ENCODE peak calls at places on chromosomes 16 and 17, in eight cellular contexts. E is breast epithelium, J is upper lobe of right lung, C is fibroblast of mammary gland, N is fibroblast of lung, L is heart right ventricle, V is body of pancreas, S is left ventricle myocardium inferior. Q is an unnamed sample.

GRCh38 chr17:40686192-40686591 is 17.4 kb downstream of the KRT24 start:
- DNase-seq in E (no peak), J (no peak), C (no peak), N (no peak), L (no peak), V (peak), S (no peak), Q (no peak)

GRCh38 chr17:52297230-52298010 is 138.9 kb upstream of the CA10 start:
- DNase-seq in E (no peak), J (no peak), C (peak), N (no peak), L (no peak), V (no peak), S (no peak), Q (no peak)

GRCh38 chr16:81315271-81316175 is 761 bp downstream of the GAN start:
- DNase-seq in E (peak), J (peak), C (peak), N (peak), L (peak), V (peak), S (peak), Q (no peak)

GRCh38 chr17:31842416-31843381 is 16.3 kb downstream of the COPRS start:
- DNase-seq in E (peak), J (peak), C (peak), N (peak), L (peak), V (peak), S (peak), Q (peak)

GRCh38 chr17:54968954-54969400 is 412 bp downstream of the STXBP4 start:
- DNase-seq in E (peak), J (no peak), C (peak), N (peak), L (no peak), V (no peak), S (no peak), Q (no peak)

GRCh38 chr16:70466812-70467090 is 12.4 kb downstream of the FCSK start:
- DNase-seq in E (no peak), J (no peak), C (no peak), N (no peak), L (no peak), V (no peak), S (no peak), Q (no peak)

GRCh38 chr17:12537436-12537835 is 128.3 kb upstream of the MYOCD start:
- DNase-seq in E (no peak), J (no peak), C (no peak), N (no peak), L (no peak), V (no peak), S (no peak), Q (no peak)

GRCh38 chr17:68054296-68054900 is 18.9 kb downstream of the KPNA2 start:
- DNase-seq in E (peak), J (no peak), C (peak), N (peak), L (no peak), V (no peak), S (peak), Q (peak)

GRCh38 chr16:51629602-51630001 is 478.5 kb upstream of the SALL1 start:
- DNase-seq in E (no peak), J (no peak), C (no peak), N (no peak), L (no peak), V (no peak), S (no peak), Q (no peak)

GRCh38 chr17:55233840-55234239 is 30.9 kb upstream of the HLF start:
- DNase-seq in E (no peak), J (no peak), C (no peak), N (no peak), L (no peak), V (no peak), S (no peak), Q (no peak)

GRCh38 chr16:11665071-11665491 is 3.2 kb upstream of the SNN start:
- DNase-seq in E (no peak), J (no peak), C (no peak), N (no peak), L (no peak), V (no peak), S (no peak), Q (no peak)

GRCh38 chr17:78774456-78774855 is 7.6 kb downstream of the CYTH1 start:
- DNase-seq in E (no peak), J (no peak), C (no peak), N (no peak), L (no peak), V (no peak), S (no peak), Q (no peak)

GRCh38 chr17:82358467-82359350 is at the start of gene TEX19:
- DNase-seq in E (no peak), J (no peak), C (peak), N (no peak), L (no peak), V (no peak), S (no peak), Q (no peak)

GRCh38 chr16:12061336-12062055 is 85.0 kb downstream of the SNX29 start:
- DNase-seq in E (no peak), J (peak), C (peak), N (peak), L (no peak), V (no peak), S (no peak), Q (no peak)

GRCh38 chr17:37047631-37048104 is 98.9 kb downstream of the AATF start:
- DNase-seq in E (peak), J (peak), C (peak), N (peak), L (peak), V (peak), S (peak), Q (peak)

GRCh38 chr17:46044989-46045388 is 45.9 kb downstream of the STH start:
- DNase-seq in E (no peak), J (no peak), C (no peak), N (no peak), L (no peak), V (no peak), S (no peak), Q (no peak)

GRCh38 chr16:30096862-30097563 is 1.0 kb upstream of the YPEL3 start:
- DNase-seq in E (no peak), J (no peak), C (no peak), N (no peak), L (no peak), V (no peak), S (no peak), Q (no peak)

GRCh38 chr16:72832640-72833039 is 215.3 kb downstream of the ZFHX3 start:
- DNase-seq in E (peak), J (peak), C (peak), N (peak), L (peak), V (peak), S (peak), Q (peak)

GRCh38 chr16:85759631-85760419 is 8.9 kb upstream of the C16orf74 start:
- DNase-seq in E (no peak), J (peak), C (no peak), N (no peak), L (no peak), V (peak), S (no peak), Q (no peak)

GRCh38 chr17:14428640-14429029 is 127.8 kb downstream of the HS3ST3B1 start:
- DNase-seq in E (no peak), J (no peak), C (no peak), N (no peak), L (no peak), V (no peak), S (no peak), Q (no peak)

GRCh38 chr16:29900888-29901606 is 759 bp downstream of the ASPHD1 start:
- DNase-seq in E (no peak), J (no peak), C (no peak), N (no peak), L (no peak), V (no peak), S (no peak), Q (no peak)

GRCh38 chr17:16971458-16972338 is at the start of gene TNFRSF13B:
- DNase-seq in E (no peak), J (no peak), C (no peak), N (no peak), L (no peak), V (no peak), S (no peak), Q (peak)

GRCh38 chr16:86594712-86595111 is 16.4 kb downstream of the FOXL1 start:
- DNase-seq in E (no peak), J (no peak), C (no peak), N (peak), L (no peak), V (no peak), S (no peak), Q (no peak)

DNA sequence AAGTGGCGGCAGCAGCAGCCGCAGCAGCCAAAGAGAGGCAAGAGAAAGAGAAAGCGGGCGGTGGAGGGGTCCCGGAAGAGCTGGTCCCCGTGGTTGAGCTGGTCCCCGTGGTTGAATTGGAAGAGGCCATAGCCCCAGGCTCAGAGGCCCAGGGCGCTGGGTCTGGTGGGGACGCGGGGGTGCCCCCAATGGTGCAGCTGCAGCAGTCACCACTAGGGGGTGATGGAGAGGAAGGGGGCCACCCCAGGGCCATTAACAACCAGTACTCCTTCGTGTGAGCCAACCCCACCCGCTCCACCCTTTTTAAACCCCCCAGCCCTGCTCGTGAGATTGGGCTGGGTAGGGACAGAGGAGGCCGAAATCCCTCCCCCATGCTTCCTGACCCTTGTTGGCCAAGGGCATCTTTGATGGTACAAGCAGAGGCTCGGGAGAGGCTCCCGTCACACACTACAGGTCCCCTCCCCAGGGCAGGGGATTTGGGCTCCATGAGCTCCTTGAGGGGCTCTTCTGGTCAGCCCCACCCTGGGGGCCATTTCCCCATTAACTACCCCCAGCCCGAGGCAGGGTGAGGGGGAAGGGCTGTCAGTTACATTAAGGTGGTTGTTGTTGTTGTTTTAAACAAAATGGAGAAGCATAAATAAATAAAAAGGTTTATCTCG is 4.6 kb upstream of the ATP2A1 start:
- DNase-seq in E (no peak), J (peak), C (peak), N (no peak), L (no peak), V (peak), S (no peak), Q (no peak)
- TF ChIP-seq CTCF in E (peak), J (peak), C (peak), N (peak), L (peak), V (peak), S (peak), Q (no peak)

DNA sequence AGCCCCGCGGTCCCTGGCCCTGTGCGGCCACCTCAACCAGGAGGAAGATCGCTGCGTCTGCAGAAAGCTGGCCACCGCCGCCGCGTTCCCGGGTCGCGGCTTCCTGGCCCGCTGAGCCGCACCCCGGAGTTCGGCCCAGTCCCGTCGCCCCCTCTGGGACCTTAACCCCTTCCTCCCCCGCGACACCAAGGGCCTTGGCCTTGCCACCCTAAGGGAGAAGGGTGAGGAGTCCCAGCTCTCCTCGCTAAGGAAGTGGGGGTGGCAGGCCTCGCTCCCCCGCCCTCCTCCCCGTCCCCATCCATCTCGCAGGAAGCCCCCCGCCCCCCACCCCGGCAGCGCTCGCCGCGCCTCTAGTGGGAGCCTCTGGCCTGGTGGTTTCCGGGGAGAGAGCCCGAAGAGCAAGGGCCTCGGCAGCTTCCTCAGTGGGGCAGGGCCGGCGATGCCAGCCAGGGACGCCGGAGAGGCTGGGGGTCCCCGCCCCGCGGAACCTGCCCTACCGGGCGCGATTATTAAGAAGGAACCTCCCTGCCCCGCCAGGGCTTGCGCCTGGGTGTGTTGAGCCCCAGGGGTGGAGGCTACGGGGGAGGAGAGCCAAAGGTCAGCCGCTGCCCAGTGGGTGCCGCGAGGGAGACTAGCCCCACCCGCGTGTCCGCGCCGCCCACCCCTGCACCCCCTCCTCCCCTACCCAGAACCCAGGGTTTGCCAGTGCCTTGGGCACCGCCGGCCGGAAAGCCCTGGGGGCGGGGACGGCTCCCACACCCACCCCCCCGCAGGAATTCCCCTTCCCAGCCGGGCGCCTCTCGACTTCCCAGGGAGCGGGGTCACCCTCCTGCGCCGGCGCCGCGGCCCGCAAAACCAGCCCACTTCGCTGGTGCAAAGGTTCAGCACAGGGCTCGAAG is 6.8 kb downstream of the CBX4 start:
- DNase-seq in E (no peak), J (peak), C (no peak), N (no peak), L (peak), V (peak), S (peak), Q (no peak)
- H3K4me3 ChIP-seq in E (peak), J (peak), C (no peak), N (peak), L (peak), V (no peak), S (peak), Q (no peak)

GRCh38 chr16:56956756-56957155 is 5.0 kb upstream of the CETP start:
- DNase-seq in E (no peak), J (no peak), C (no peak), N (no peak), L (no peak), V (no peak), S (no peak), Q (no peak)
- TF ChIP-seq CTCF in E (no peak), J (no peak), C (no peak), N (no peak), L (no peak), V (no peak), S (no peak), Q (no peak)

GRCh38 chr16:78183886-78184553 is 84.6 kb downstream of the WWOX start:
- DNase-seq in E (no peak), J (no peak), C (peak), N (peak), L (no peak), V (no peak), S (no peak), Q (no peak)

GRCh38 chr16:78184554-78185183 is 85.2 kb downstream of the WWOX start:
- DNase-seq in E (no peak), J (no peak), C (peak), N (peak), L (no peak), V (no peak), S (no peak), Q (no peak)

GRCh38 chr16:78179666-78180065 is 80.2 kb downstream of the WWOX start:
- DNase-seq in E (no peak), J (no peak), C (no peak), N (no peak), L (no peak), V (no peak), S (no peak), Q (no peak)

GRCh38 chr16:78180349-78180748 is 80.9 kb downstream of the WWOX start:
- DNase-seq in E (no peak), J (no peak), C (no peak), N (no peak), L (no peak), V (no peak), S (no peak), Q (no peak)

DNA sequence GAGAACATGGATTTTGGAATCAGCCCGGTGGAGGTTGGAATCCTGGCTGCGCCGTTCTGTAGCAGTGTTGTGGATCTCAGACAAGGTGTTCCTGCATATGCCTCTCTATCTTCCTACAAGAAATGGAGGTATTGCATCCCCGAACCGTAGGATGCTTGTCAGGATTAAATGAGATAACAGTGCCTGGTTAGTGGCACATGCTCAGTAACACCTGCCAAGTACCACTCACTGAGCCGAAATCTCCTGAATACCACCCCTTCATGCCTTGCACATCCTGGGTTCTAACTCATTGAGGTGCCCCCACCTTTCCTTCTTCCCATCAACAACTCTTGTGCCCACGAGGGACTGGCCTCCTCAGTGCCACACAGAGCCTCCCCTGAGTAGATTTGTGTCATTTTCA is 84.0 kb downstream of the WWOX start:
- DNase-seq in E (no peak), J (no peak), C (no peak), N (no peak), L (no peak), V (no peak), S (no peak), Q (no peak)
- H3K4me3 ChIP-seq in E (no peak), J (no peak), C (no peak), N (no peak), L (no peak), V (no peak), S (no peak), Q (no peak)

DNA sequence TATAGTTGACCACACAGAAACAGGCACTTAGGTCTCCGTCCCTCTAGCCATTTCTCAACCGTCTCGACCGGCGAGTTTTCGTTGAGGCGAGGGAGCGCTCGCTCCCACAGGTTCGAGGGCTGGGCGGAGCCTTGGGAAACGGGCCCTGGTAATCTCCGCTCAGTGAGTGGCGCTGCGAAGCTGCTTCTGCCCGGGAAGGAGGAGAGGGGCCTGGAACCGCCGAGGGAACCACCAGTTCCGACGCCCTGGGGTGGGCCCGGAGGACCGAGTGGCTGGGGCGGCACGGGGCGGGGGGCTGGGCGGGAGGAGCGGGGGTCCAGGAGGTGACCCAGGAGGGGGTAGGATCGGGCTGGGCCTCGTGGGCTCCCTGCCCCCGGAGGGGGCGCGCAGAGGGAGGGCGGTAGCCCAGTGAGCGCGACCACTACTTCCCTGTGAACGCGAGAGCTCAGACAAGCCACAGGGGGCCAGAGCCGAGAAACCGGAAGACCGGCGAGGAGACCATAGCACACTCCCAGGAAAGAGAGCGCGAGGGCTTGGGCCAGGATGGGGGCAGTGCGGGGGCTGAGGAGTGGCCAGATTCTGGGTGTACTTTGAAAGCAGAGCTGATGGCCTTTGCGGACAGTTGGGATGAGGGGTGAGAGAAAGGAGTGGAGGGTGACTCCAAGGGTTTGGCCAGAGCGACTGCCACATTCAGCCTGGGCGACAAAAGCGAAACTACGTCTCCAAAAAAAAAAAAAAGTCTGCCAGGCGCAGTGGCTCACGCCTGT is 29.9 kb upstream of the ARL4D start:
- DNase-seq in E (peak), J (peak), C (peak), N (peak), L (peak), V (peak), S (peak), Q (peak)
- TF ChIP-seq CTCF in E (no peak), J (no peak), C (no peak), N (no peak), L (peak), V (no peak), S (peak), Q (no peak)

GRCh38 chr16:3876160-3876559 is 4.4 kb downstream of the CREBBP start:
- DNase-seq in E (no peak), J (no peak), C (no peak), N (no peak), L (no peak), V (no peak), S (no peak), Q (no peak)
- H3K4me3 ChIP-seq in E (no peak), J (no peak), C (no peak), N (peak), L (no peak), V (no peak), S (peak), Q (no peak)

DNA sequence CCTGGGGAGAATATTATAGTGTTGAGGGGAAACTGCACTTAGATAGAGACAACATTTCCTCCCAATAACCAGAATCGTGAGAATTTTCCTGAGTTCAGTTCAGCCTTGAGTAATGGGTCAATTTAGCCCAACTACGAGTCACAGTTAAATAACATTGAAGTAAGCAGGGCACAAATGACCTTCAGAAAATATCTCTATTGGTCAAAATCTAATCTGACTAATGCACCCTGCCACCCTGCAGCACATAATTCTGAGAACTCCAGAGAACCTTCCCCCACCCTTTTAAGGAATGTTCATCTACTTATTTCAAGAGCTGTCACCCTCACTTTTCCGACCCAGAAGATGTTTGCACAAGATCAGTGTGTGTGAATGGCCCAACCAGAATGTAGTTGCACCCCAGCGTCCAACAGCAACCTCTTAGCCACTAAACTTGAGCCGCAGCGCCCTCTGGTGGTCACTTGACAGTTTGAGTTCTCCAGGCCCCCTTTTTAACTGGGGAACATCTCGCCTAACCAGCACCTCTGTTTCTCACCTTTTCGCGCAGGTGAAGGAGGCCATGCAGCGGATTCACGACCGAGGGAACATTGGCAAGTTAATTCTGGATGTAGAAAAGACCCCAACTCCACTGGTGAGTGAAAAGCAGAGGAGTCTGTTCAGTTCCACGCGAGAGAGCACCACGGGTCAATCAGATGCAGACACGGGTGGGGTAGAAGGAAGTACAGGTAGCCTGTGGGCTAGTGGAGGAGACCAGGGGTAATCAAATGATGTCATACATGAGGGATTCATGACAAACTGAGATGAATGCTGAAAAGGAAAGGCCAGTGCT is 50.8 kb upstream of the CLEC3A start:
- DNase-seq in E (peak), J (peak), C (peak), N (peak), L (peak), V (peak), S (peak), Q (peak)
- TF ChIP-seq CTCF in E (peak), J (peak), C (peak), N (peak), L (peak), V (peak), S (peak), Q (no peak)

GRCh38 chr16:21236831-21237230 is 3.3 kb downstream of the ANKS4B start:
- DNase-seq in E (no peak), J (no peak), C (no peak), N (no peak), L (no peak), V (no peak), S (no peak), Q (no peak)
- H3K4me3 ChIP-seq in E (no peak), J (no peak), C (no peak), N (no peak), L (no peak), V (no peak), S (no peak), Q (no peak)

Q was measured in lower leg skin.